ENCODE peak calls at places on chromosomes 11 and 22, in four cellular contexts. B is activated T-cell treated with anti-CD3 and anti-CD28 coated beads for 1 hour; Q is endothelial cell; S is stimulated activated CD8-positive, alpha-beta memory T cell treated with anti-CD3 and anti-CD28 coated beads, Interleukin-15, amount 100 ng/mL, for 1 hour. I is an unnamed sample.

GRCh38 chr11:60855726-60856633 is at the start of gene PTGDR2:
- DNase-seq in B (no peak), Q (no peak), S (no peak), I (no peak)

GRCh38 chr22:30297276-30298004 is 8.1 kb upstream of the CASTOR1 start:
- DNase-seq in B (no peak), Q (no peak), S (no peak), I (no peak)

GRCh38 chr11:2586793-2587131 is 113.0 kb downstream of the KCNQ1OT1 start:
- DNase-seq in B (no peak), Q (no peak), S (no peak), I (no peak)

GRCh38 chr22:46030241-46030880 is 53.4 kb upstream of the WNT7B start:
- DNase-seq in B (no peak), Q (no peak), S (no peak), I (no peak)

GRCh38 chr22:29114392-29114791 is 41.6 kb downstream of the KREMEN1 start:
- DNase-seq in B (no peak), Q (no peak), S (no peak), I (no peak)

GRCh38 chr11:111909378-111909777 is 2.2 kb downstream of the CRYAB start:
- DNase-seq in B (no peak), Q (no peak), S (no peak), I (no peak)

GRCh38 chr11:117560786-117561530 is 233.3 kb downstream of the CEP164 start:
- DNase-seq in B (no peak), Q (no peak), S (no peak), I (no peak)

GRCh38 chr11:15341587-15341986 is 226.9 kb downstream of the INSC start:
- DNase-seq in B (no peak), Q (no peak), S (no peak), I (no peak)

GRCh38 chr11:41281131-41281742 is 178.2 kb downstream of the LRRC4C start:
- DNase-seq in B (no peak), Q (no peak), S (no peak), I (no peak)

GRCh38 chr22:50739279-50739691 is 1.3 kb downstream of the ACR start:
- DNase-seq in B (no peak), Q (peak), S (no peak), I (no peak)

GRCh38 chr11:106503901-106504300 is 426.4 kb downstream of the AASDHPPT start:
- DNase-seq in B (no peak), Q (no peak), S (no peak), I (no peak)

GRCh38 chr22:37681001-37681424 is 5.1 kb upstream of the NOL12 start:
- DNase-seq in B (no peak), Q (no peak), S (no peak), I (no peak)

GRCh38 chr11:124672531-124673215 is 866 bp downstream of the SIAE start:
- DNase-seq in B (no peak), Q (no peak), S (no peak), I (no peak)

GRCh38 chr11:43573233-43573632 is 107.3 kb upstream of the HSD17B12 start:
- DNase-seq in B (no peak), Q (peak), S (no peak), I (no peak)

GRCh38 chr11:109421981-109422590 is at the start of gene C11orf87:
- DNase-seq in B (no peak), Q (peak), S (no peak), I (no peak)

GRCh38 chr11:6319879-6320410 is 356 bp downstream of the CAVIN3 start:
- DNase-seq in B (no peak), Q (peak), S (no peak), I (no peak)

GRCh38 chr11:72038491-72038890 is 39.8 kb downstream of the IL18BP start:
- DNase-seq in B (no peak), Q (no peak), S (no peak), I (no peak)

GRCh38 chr11:70180906-70181305 is 22.2 kb upstream of the FADD start:
- DNase-seq in B (no peak), Q (no peak), S (no peak), I (no peak)

GRCh38 chr11:46319074-46319453 is 28.2 kb upstream of the DGKZ start:
- DNase-seq in B (no peak), Q (no peak), S (no peak), I (no peak)

GRCh38 chr11:102007567-102008437 is 39.4 kb upstream of the CFAP300 start:
- DNase-seq in B (no peak), Q (no peak), S (no peak), I (no peak)

GRCh38 chr11:77179681-77180080 is 51.6 kb downstream of the MYO7A start:
- DNase-seq in B (no peak), Q (no peak), S (no peak), I (no peak)

GRCh38 chr11:72712168-72712721 is 38.0 kb upstream of the PDE2A start:
- DNase-seq in B (no peak), Q (no peak), S (no peak), I (no peak)

I was measured in SK-N-MC.